ENCODE peak calls at places on chromosomes 11 and 22, in five cellular contexts. One of them, this sample, is unnamed.

GRCh38 chr11:63017306-63017974 is 1.8 kb upstream of the SLC22A8 start:
- DNase-seq in AG09309: no peak
- DNase-seq in testis: peak
- DNase-seq in CD8-positive, alpha-beta T cell: no peak
- DNase-seq in HCT116: no peak
- DNase-seq in this sample: no peak

GRCh38 chr11:69905202-69905535 is 86.0 kb upstream of the FGF3 start:
- DNase-seq in AG09309: no peak
- DNase-seq in testis: no peak
- DNase-seq in CD8-positive, alpha-beta T cell: no peak
- DNase-seq in HCT116: no peak
- DNase-seq in this sample: no peak

GRCh38 chr11:64064374-64065140 is 28.8 kb downstream of the FLRT1 start:
- DNase-seq in AG09309: no peak
- DNase-seq in testis: no peak
- DNase-seq in CD8-positive, alpha-beta T cell: no peak
- DNase-seq in HCT116: no peak
- DNase-seq in this sample: no peak

GRCh38 chr22:45688606-45689080 is 17.0 kb downstream of the ATXN10 start:
- DNase-seq in AG09309: peak
- DNase-seq in testis: no peak
- DNase-seq in CD8-positive, alpha-beta T cell: no peak
- DNase-seq in HCT116: peak
- DNase-seq in this sample: no peak

GRCh38 chr11:68370211-68371111 is 58.1 kb downstream of the LRP5 start:
- DNase-seq in AG09309: no peak
- DNase-seq in testis: peak
- DNase-seq in CD8-positive, alpha-beta T cell: no peak
- DNase-seq in HCT116: no peak
- DNase-seq in this sample: peak

GRCh38 chr11:126114486-126115252 is 52.0 kb upstream of the CDON start:
- DNase-seq in AG09309: no peak
- DNase-seq in testis: no peak
- DNase-seq in CD8-positive, alpha-beta T cell: no peak
- DNase-seq in HCT116: no peak
- DNase-seq in this sample: no peak

GRCh38 chr11:122690801-122691649 is 35.5 kb downstream of the UBASH3B start:
- DNase-seq in AG09309: no peak
- DNase-seq in testis: no peak
- DNase-seq in CD8-positive, alpha-beta T cell: no peak
- DNase-seq in HCT116: no peak
- DNase-seq in this sample: no peak

GRCh38 chr22:37218771-37219411 is 6.6 kb upstream of the SSTR3 start:
- DNase-seq in AG09309: no peak
- DNase-seq in testis: no peak
- DNase-seq in CD8-positive, alpha-beta T cell: no peak
- DNase-seq in HCT116: no peak
- DNase-seq in this sample: no peak

GRCh38 chr11:124724854-124725718 is 14.7 kb upstream of the NRGN start:
- DNase-seq in AG09309: no peak
- DNase-seq in testis: no peak
- DNase-seq in CD8-positive, alpha-beta T cell: no peak
- DNase-seq in HCT116: no peak
- DNase-seq in this sample: no peak

GRCh38 chr22:21015051-21016006 is at the start of gene P2RX6:
- DNase-seq in AG09309: no peak
- DNase-seq in testis: no peak
- DNase-seq in CD8-positive, alpha-beta T cell: no peak
- DNase-seq in HCT116: no peak
- DNase-seq in this sample: peak

GRCh38 chr11:70230840-70231710 is 28.0 kb downstream of the FADD start:
- DNase-seq in AG09309: no peak
- DNase-seq in testis: no peak
- DNase-seq in CD8-positive, alpha-beta T cell: no peak
- DNase-seq in HCT116: no peak
- DNase-seq in this sample: no peak

GRCh38 chr11:59556115-59556882 is 45.0 kb downstream of the OR4D9 start:
- DNase-seq in AG09309: no peak
- DNase-seq in testis: peak
- DNase-seq in CD8-positive, alpha-beta T cell: peak
- DNase-seq in HCT116: peak
- DNase-seq in this sample: no peak

GRCh38 chr11:36488096-36488495 is 22.0 kb downstream of the TRAF6 start:
- DNase-seq in AG09309: no peak
- DNase-seq in testis: no peak
- DNase-seq in CD8-positive, alpha-beta T cell: no peak
- DNase-seq in HCT116: no peak
- DNase-seq in this sample: no peak

GRCh38 chr22:38941488-38941987 is 15.9 kb upstream of the APOBEC3A start:
- DNase-seq in AG09309: no peak
- DNase-seq in testis: peak
- DNase-seq in CD8-positive, alpha-beta T cell: no peak
- DNase-seq in HCT116: no peak
- DNase-seq in this sample: peak

GRCh38 chr22:43205261-43205691 is 18.3 kb upstream of the TTLL12 start:
- DNase-seq in AG09309: no peak
- DNase-seq in testis: no peak
- DNase-seq in CD8-positive, alpha-beta T cell: no peak
- DNase-seq in HCT116: no peak
- DNase-seq in this sample: no peak

GRCh38 chr11:113408206-113408605 is 20.6 kb downstream of the ANKK1 start:
- DNase-seq in AG09309: no peak
- DNase-seq in testis: no peak
- DNase-seq in CD8-positive, alpha-beta T cell: no peak
- DNase-seq in HCT116: no peak
- DNase-seq in this sample: no peak

GRCh38 chr11:64750361-64751054 is 6.6 kb upstream of the RASGRP2 start:
- DNase-seq in AG09309: no peak
- DNase-seq in testis: no peak
- DNase-seq in CD8-positive, alpha-beta T cell: no peak
- DNase-seq in HCT116: no peak
- DNase-seq in this sample: no peak

GRCh38 chr11:61736310-61736709 is 16.1 kb upstream of the MYRF start:
- DNase-seq in AG09309: no peak
- DNase-seq in testis: no peak
- DNase-seq in CD8-positive, alpha-beta T cell: no peak
- DNase-seq in HCT116: no peak
- DNase-seq in this sample: no peak

GRCh38 chr11:35986958-35987357 is 43.1 kb downstream of the LDLRAD3 start:
- DNase-seq in AG09309: no peak
- DNase-seq in testis: no peak
- DNase-seq in CD8-positive, alpha-beta T cell: no peak
- DNase-seq in HCT116: no peak
- DNase-seq in this sample: no peak

GRCh38 chr11:134691985-134692384 is 279.9 kb upstream of the B3GAT1 start:
- DNase-seq in AG09309: no peak
- DNase-seq in testis: no peak
- DNase-seq in CD8-positive, alpha-beta T cell: no peak
- DNase-seq in HCT116: no peak
- DNase-seq in this sample: no peak

GRCh38 chr11:22133785-22134184 is 59.1 kb upstream of the ANO5 start:
- DNase-seq in AG09309: no peak
- DNase-seq in testis: no peak
- DNase-seq in CD8-positive, alpha-beta T cell: no peak
- DNase-seq in HCT116: no peak
- DNase-seq in this sample: no peak

GRCh38 chr11:22130462-22131053 is 62.3 kb upstream of the ANO5 start:
- DNase-seq in AG09309: no peak
- DNase-seq in testis: no peak
- DNase-seq in CD8-positive, alpha-beta T cell: no peak
- DNase-seq in HCT116: no peak
- DNase-seq in this sample: no peak
- TF ChIP-seq CTCF in AG09309: no peak
- TF ChIP-seq CTCF in testis: no peak
- TF ChIP-seq CTCF in CD8-positive, alpha-beta T cell: no peak
- TF ChIP-seq CTCF in HCT116: peak
- TF ChIP-seq CTCF in this sample: peak

DNA sequence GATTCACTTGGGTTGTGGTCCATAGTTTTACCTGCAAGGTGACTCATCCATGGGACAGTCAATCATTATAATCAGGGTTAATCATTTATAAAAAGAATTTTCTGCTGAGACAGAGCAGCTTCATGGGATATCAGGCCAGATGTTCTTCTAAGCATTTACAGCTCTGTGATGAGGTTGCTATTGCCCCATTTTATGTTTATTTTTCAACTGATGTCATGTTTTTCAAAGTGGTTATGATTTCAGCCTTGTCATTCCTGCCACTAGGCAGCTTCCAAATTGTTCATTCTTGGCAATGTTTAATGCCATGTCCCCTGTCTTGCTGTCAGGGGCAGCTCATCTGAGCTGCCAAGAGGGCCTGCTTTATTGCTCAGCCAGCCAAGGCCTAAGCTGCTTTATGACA is 35.9 kb upstream of the ZBED5 start:
- DNase-seq in AG09309: peak
- DNase-seq in testis: no peak
- DNase-seq in CD8-positive, alpha-beta T cell: no peak
- DNase-seq in HCT116: no peak
- DNase-seq in this sample: no peak
- TF ChIP-seq CTCF in AG09309: peak
- TF ChIP-seq CTCF in testis: no peak
- TF ChIP-seq CTCF in CD8-positive, alpha-beta T cell: no peak
- TF ChIP-seq CTCF in HCT116: peak
- TF ChIP-seq CTCF in this sample: no peak

GRCh38 chr11:6474423-6474792 is 667 bp upstream of the TRIM3 start:
- DNase-seq in AG09309: no peak
- DNase-seq in testis: no peak
- DNase-seq in CD8-positive, alpha-beta T cell: no peak
- DNase-seq in HCT116: no peak
- DNase-seq in this sample: no peak

GRCh38 chr11:6474806-6475500 is 1.2 kb upstream of the TRIM3 start:
- DNase-seq in AG09309: no peak
- DNase-seq in testis: no peak
- DNase-seq in CD8-positive, alpha-beta T cell: no peak
- DNase-seq in HCT116: no peak
- DNase-seq in this sample: no peak

GRCh38 chr11:6475936-6476335 is 2.2 kb upstream of the TRIM3 start:
- DNase-seq in AG09309: no peak
- DNase-seq in testis: no peak
- DNase-seq in CD8-positive, alpha-beta T cell: no peak
- DNase-seq in HCT116: no peak
- DNase-seq in this sample: no peak

GRCh38 chr11:6472934-6473333 is 807 bp downstream of the TRIM3 start:
- DNase-seq in AG09309: no peak
- DNase-seq in testis: no peak
- DNase-seq in CD8-positive, alpha-beta T cell: no peak
- DNase-seq in HCT116: no peak
- DNase-seq in this sample: no peak

DNA sequence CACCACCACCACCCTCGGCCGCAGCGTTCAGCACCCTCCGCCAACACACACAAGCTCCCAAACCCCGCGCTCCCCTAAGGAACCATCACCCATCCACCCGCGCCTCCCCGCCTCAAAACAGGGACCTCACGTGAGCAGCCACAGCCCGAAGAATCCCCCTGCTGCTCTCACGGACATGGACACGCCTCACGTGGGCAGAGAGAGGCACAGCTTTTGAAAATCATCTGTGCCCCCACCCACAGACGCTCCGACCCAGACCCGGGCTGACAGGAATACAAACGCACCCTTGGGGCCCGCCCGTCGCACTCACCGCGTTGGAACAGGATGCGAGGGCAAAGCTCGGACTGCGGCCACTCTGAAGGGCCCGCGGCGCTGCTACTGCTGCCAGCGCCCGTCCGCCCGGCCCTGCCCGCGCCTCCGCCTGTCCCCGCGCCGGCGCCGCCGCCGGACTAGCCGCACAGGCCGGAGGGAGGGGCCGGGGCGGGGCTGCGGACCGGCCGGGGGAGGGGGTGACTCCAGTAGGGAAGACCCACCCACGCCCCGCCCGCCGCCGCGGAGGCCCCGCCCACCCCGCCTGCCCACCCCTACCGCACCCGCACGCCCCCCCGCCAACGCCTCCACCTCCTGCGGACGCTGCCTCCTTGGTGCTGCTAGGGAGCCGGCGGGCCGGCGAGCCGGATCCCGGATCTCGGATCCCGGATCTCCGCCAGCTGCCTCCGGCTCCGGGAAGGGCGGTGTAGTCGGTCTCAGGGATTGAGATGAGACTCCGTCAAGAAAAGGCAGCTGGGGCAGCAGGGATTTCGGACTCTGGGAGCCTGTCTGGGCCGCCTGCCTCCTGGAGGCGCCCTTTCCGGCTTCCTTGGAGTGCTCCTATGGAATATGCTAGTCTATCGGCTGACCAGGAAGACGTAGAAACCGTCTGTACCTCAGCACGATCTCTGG is at the start of gene TRIM3:
- DNase-seq in AG09309: peak
- DNase-seq in testis: peak
- DNase-seq in CD8-positive, alpha-beta T cell: peak
- DNase-seq in HCT116: peak
- DNase-seq in this sample: peak
- TF ChIP-seq CTCF in AG09309: peak
- TF ChIP-seq CTCF in testis: no peak
- TF ChIP-seq CTCF in CD8-positive, alpha-beta T cell: no peak
- TF ChIP-seq CTCF in HCT116: peak
- TF ChIP-seq CTCF in this sample: no peak

GRCh38 chr22:19641983-19642451 is 72.3 kb upstream of the SEPTIN5 start:
- DNase-seq in AG09309: no peak
- DNase-seq in testis: no peak
- DNase-seq in CD8-positive, alpha-beta T cell: no peak
- DNase-seq in HCT116: no peak
- DNase-seq in this sample: no peak

GRCh38 chr22:19640306-19640705 is 74.0 kb upstream of the SEPTIN5 start:
- DNase-seq in AG09309: no peak
- DNase-seq in testis: no peak
- DNase-seq in CD8-positive, alpha-beta T cell: no peak
- DNase-seq in HCT116: no peak
- DNase-seq in this sample: no peak

GRCh38 chr22:19643448-19644313 is 70.6 kb upstream of the SEPTIN5 start:
- DNase-seq in AG09309: no peak
- DNase-seq in testis: no peak
- DNase-seq in CD8-positive, alpha-beta T cell: no peak
- DNase-seq in HCT116: no peak
- DNase-seq in this sample: no peak

GRCh38 chr22:19639610-19640135 is 74.6 kb upstream of the SEPTIN5 start:
- DNase-seq in AG09309: no peak
- DNase-seq in testis: no peak
- DNase-seq in CD8-positive, alpha-beta T cell: no peak
- DNase-seq in HCT116: no peak
- DNase-seq in this sample: no peak

DNA sequence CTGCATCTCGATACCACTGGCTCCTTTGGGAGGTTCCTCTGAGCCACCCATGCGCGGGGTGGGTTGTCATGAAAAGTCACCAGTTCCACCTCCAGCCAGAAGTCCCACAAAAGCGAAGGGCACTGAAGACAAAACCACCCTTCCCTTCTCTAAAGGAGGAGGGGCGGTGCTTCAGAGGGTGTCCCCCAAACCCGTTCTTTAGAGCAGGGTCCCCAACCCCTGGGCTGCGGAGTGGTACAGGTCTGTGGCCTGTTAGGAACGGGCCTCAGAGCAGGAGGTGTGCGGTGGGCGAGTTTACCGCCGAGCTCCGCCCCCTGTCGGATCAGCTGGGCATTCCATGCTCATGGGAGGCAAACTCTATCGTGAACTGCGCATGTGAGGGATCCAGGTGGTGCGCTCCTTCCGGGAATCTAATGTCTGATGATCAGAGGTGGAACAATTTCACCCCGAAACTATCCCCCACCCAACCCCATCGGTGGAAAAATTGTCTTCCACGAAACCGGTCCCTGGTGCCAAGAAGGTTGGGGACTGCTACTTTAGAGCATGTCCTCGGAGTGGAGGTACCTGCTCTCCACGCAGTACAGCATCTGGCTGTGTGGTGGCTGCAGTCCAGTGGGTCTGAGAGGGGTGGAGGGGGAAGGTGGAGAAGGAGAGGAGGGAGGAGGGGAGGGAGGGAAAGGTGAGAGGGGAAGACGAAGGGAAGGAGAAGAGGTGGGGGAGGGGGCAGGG is 72.9 kb upstream of the SEPTIN5 start:
- DNase-seq in AG09309: no peak
- DNase-seq in testis: peak
- DNase-seq in CD8-positive, alpha-beta T cell: no peak
- DNase-seq in HCT116: peak
- DNase-seq in this sample: no peak
- TF ChIP-seq CTCF in AG09309: peak
- TF ChIP-seq CTCF in testis: no peak
- TF ChIP-seq CTCF in CD8-positive, alpha-beta T cell: no peak
- TF ChIP-seq CTCF in HCT116: peak
- TF ChIP-seq CTCF in this sample: no peak

This sample was measured in CD14-positive monocyte.